ENCODE peak calls at places on chromosome 15, in eight cellular contexts. E, T, D, C, R, H, A and X are unnamed samples. For H3K9me3, the result is how much of the 10 kb centered on the place peaks cover.

GRCh38 chr15:62253294-62253693 is 88.2 kb upstream of the C2CD4B start:
- DNase-seq in E (peak), T (no peak), D (no peak), C (no peak), R (no peak), H (no peak), A (no peak), X (no peak)

GRCh38 chr15:90644946-90645725 is 72.0 kb upstream of the BLM start:
- DNase-seq in E (no peak), T (no peak), D (no peak), C (no peak), R (no peak), H (no peak), A (no peak), X (no peak)

GRCh38 chr15:22933641-22934061 is 46.5 kb downstream of the CYFIP1 start:
- DNase-seq in E (no peak), T (no peak), D (no peak), C (no peak), R (no peak), H (peak), A (no peak), X (no peak)

GRCh38 chr15:57321973-57322601 is 54.2 kb upstream of the CGNL1 start:
- DNase-seq in E (no peak), T (no peak), D (no peak), C (no peak), R (no peak), H (no peak), A (no peak), X (no peak)

GRCh38 chr15:40085225-40085624 is 23.5 kb downstream of the BMF start:
- DNase-seq in E (no peak), T (no peak), D (no peak), C (no peak), R (no peak), H (no peak), A (no peak), X (no peak)

GRCh38 chr15:38050988-38051387 is 116.5 kb downstream of the TMCO5A start:
- DNase-seq in E (no peak), T (no peak), D (no peak), C (no peak), R (no peak), H (no peak), A (no peak), X (no peak)

GRCh38 chr15:78067328-78068241 is 9.9 kb downstream of the TBC1D2B start:
- DNase-seq in E (no peak), T (no peak), D (peak), C (no peak), R (no peak), H (no peak), A (peak), X (no peak)

GRCh38 chr15:61227269-61228024 is 1.7 kb downstream of the RORA start:
- DNase-seq in E (peak), T (no peak), D (peak), C (peak), R (no peak), H (peak), A (no peak), X (no peak)

GRCh38 chr15:40743921-40744809 is 10.9 kb downstream of the RMDN3 start:
- DNase-seq in E (peak), T (peak), D (peak), C (no peak), R (peak), H (no peak), A (peak), X (peak)

GRCh38 chr15:23629234-23629805 is 18.3 kb downstream of the MAGEL2 start:
- DNase-seq in E (no peak), T (no peak), D (no peak), C (no peak), R (no peak), H (no peak), A (no peak), X (no peak)

GRCh38 chr15:52257734-52258062 is 37.9 kb downstream of the MYO5C start:
- DNase-seq in E (no peak), T (no peak), D (peak), C (no peak), R (no peak), H (no peak), A (no peak), X (no peak)

GRCh38 chr15:25784141-25784540 is 79.0 kb downstream of the ATP10A start:
- DNase-seq in E (no peak), T (no peak), D (no peak), C (no peak), R (no peak), H (peak), A (no peak), X (no peak)

GRCh38 chr15:98815207-98815606 is 166.9 kb downstream of the IGF1R start:
- DNase-seq in E (no peak), T (no peak), D (no peak), C (no peak), R (no peak), H (no peak), A (no peak), X (no peak)
- H3K9me3 ChIP-seq in E (under half), T (under half), D (under half), C (under half), R (under half), H (under half), A (under half), X (under half)

GRCh38 chr15:41821831-41822230 is 6.1 kb upstream of the JMJD7 start:
- DNase-seq in E (no peak), T (no peak), D (no peak), C (no peak), R (no peak), H (no peak), A (no peak), X (no peak)

GRCh38 chr15:41822471-41822870 is 5.4 kb upstream of the JMJD7 start:
- DNase-seq in E (no peak), T (no peak), D (no peak), C (no peak), R (no peak), H (no peak), A (no peak), X (no peak)

GRCh38 chr15:41824062-41824745 is 3.7 kb upstream of the JMJD7 start:
- DNase-seq in E (no peak), T (no peak), D (no peak), C (no peak), R (no peak), H (no peak), A (no peak), X (no peak)

GRCh38 chr15:41823502-41823901 is 4.4 kb upstream of the JMJD7 start:
- DNase-seq in E (no peak), T (no peak), D (no peak), C (no peak), R (no peak), H (no peak), A (no peak), X (no peak)

GRCh38 chr15:41822957-41823356 is 4.9 kb upstream of the JMJD7 start:
- DNase-seq in E (no peak), T (no peak), D (no peak), C (no peak), R (no peak), H (no peak), A (no peak), X (no peak)
- H3K9me3 ChIP-seq in E (under half), T (under half), D (under half), C (under half), R (under half), H (under half), A (under half), X (under half)

DNA sequence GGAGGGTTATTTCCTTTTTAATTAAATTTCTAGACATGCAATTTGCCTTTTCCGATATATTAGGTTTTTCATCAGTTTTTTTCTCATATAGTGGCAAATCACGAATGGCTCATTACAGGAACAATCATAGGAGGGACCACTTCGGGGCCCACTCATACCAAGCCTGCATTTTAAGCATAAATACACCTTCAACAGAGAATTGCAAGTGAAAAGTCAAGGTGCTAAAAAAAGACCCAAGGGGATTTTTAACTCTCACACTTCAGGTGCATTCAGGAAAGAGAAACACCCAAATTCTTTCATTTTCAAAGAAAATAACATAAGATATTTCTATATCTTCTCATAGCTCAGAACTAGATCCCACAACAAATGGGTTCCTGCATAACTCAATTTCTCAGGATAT is 979.6 kb upstream of the NR2F2 start:
- DNase-seq in E (no peak), T (no peak), D (no peak), C (no peak), R (no peak), H (no peak), A (no peak), X (no peak)
- H3K9me3 ChIP-seq in E (under half), T (under half), D (under half), C (under half), R (under half), H (under half), A (under half), X (under half)

DNA sequence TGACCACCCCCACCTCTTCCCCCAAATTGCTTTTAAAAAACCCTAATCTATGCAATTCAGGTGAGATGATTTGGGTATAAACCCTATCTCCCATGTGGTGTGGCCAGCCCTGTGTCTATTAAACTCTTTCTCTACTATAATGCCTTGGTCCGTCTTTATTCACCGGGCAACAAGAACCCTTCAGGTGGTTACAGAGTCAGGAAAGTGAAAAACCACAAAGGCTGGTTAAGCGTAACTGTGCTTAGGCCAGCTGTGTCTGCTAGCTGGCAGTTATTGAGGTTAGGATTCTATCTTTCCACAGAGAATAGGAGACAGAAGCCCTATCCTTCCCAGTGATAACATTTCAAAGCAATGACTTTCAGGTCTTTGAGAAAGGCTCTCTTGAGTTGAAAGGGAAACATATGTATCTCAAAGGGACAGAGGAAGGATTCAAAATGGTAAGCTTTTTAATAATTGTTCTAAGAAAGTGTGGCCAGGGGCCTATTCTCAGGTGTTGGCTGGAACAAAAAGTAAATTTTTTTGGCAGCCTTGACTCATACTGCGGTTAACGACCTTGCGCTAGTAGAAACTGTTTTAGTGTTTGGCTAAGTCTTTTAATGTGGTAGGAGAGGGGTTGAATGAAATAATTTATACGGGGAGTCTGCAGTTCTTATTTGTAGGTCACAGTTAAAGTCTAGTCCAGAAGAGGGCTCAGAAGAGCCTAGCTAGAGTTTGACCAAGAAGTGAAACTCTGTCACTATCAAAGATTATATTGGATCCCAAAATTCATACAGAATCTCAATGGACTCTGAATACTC is 89.0 kb downstream of the NPAP1 start:
- DNase-seq in E (no peak), T (no peak), D (no peak), C (no peak), R (no peak), H (no peak), A (no peak), X (no peak)
- H3K9me3 ChIP-seq in E (under half), T (under half), D (under half), C (under half), R (under half), H (under half), A (under half), X (under half)

DNA sequence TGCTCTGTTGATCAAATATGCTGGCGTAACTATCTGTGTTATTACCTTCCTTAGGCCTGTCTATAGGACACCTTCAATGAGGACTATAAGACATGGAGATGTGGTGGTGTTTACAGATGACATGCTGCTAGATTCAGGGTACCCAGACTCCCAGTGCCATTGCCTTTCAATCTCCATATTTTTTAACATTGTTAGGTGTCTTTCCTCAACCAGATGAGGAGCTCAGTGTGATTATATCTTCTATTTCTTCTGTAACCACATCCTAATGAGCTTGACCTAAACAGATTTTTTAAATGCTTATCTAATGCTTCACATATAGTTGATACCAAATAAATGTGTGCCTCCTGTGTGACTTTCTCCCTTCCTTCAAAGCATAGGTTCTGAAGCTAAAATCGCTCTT is 730.1 kb upstream of the NR2F2 start:
- DNase-seq in E (no peak), T (no peak), D (no peak), C (no peak), R (no peak), H (no peak), A (no peak), X (no peak)
- H3K9me3 ChIP-seq in E (under half), T (under half), D (under half), C (under half), R (under half), H (under half), A (under half), X (under half)

GRCh38 chr15:43360821-43361220 is 10.0 kb downstream of the ZSCAN29 start:
- DNase-seq in E (no peak), T (no peak), D (no peak), C (no peak), R (no peak), H (no peak), A (no peak), X (no peak)
- H3K9me3 ChIP-seq in E (half or more), T (under half), D (under half), C (under half), R (under half), H (under half), A (half or more), X (under half)